ENCODE peak calls at places on chromosomes 6 and 20, in ten cellular contexts. Q, N, I, H, D, Z, G, M, P and L are unnamed samples. For H3K4me1, the result is how much of the 10 kb centered on the place peaks cover.

GRCh38 chr6:158698876-158699440 is 49.1 kb downstream of the SYTL3 start:
- DNase-seq in Q (no peak), N (no peak), I (no peak), H (no peak), D (no peak), Z (no peak), G (no peak), M (no peak), P (no peak), L (peak)

GRCh38 chr20:58994390-58995159 is 12.5 kb downstream of the CTSZ start:
- DNase-seq in Q (no peak), N (no peak), I (no peak), H (peak), D (no peak), Z (no peak), G (no peak), M (no peak), P (peak), L (no peak)

GRCh38 chr6:124372076-124372475 is 568.4 kb downstream of the NKAIN2 start:
- DNase-seq in Q (no peak), N (no peak), I (no peak), H (no peak), D (no peak), Z (no peak), G (no peak), M (no peak), P (no peak), L (no peak)

GRCh38 chr6:41371461-41371991 is 36.1 kb downstream of the NCR2 start:
- DNase-seq in Q (no peak), N (peak), I (peak), H (peak), D (peak), Z (peak), G (peak), M (no peak), P (peak), L (peak)

GRCh38 chr6:95364016-95364604 is 213.2 kb upstream of the MANEA start:
- DNase-seq in Q (no peak), N (no peak), I (no peak), H (no peak), D (no peak), Z (peak), G (no peak), M (no peak), P (no peak), L (no peak)

GRCh38 chr20:44734938-44735337 is 10.7 kb upstream of the KCNK15 start:
- DNase-seq in Q (no peak), N (no peak), I (no peak), H (no peak), D (no peak), Z (peak), G (no peak), M (no peak), P (no peak), L (no peak)

GRCh38 chr20:1446536-1446935 is 20.1 kb downstream of the NSFL1C start:
- DNase-seq in Q (no peak), N (no peak), I (no peak), H (no peak), D (no peak), Z (no peak), G (no peak), M (no peak), P (no peak), L (no peak)

GRCh38 chr20:2643708-2644107 is 8.7 kb upstream of the NOP56 start:
- DNase-seq in Q (no peak), N (no peak), I (no peak), H (no peak), D (no peak), Z (no peak), G (no peak), M (no peak), P (no peak), L (no peak)

GRCh38 chr20:8428988-8429387 is 296.9 kb downstream of the PLCB1 start:
- DNase-seq in Q (no peak), N (no peak), I (no peak), H (no peak), D (no peak), Z (no peak), G (no peak), M (no peak), P (no peak), L (no peak)

GRCh38 chr6:35486005-35486925 is 10.6 kb downstream of the TEAD3 start:
- DNase-seq in Q (no peak), N (peak), I (peak), H (peak), D (peak), Z (no peak), G (no peak), M (no peak), P (peak), L (no peak)

GRCh38 chr20:2750343-2751251 is 49.8 kb downstream of the CPXM1 start:
- DNase-seq in Q (no peak), N (peak), I (no peak), H (peak), D (peak), Z (no peak), G (peak), M (no peak), P (peak), L (peak)

GRCh38 chr20:11103866-11104265 is 430.1 kb upstream of the JAG1 start:
- DNase-seq in Q (no peak), N (no peak), I (no peak), H (no peak), D (no peak), Z (no peak), G (no peak), M (no peak), P (no peak), L (no peak)

GRCh38 chr6:26335631-26336323 is 29.2 kb upstream of the BTN3A2 start:
- DNase-seq in Q (no peak), N (no peak), I (no peak), H (no peak), D (no peak), Z (no peak), G (no peak), M (no peak), P (no peak), L (no peak)

GRCh38 chr6:164184410-164184809 is 769.9 kb downstream of the QKI start:
- DNase-seq in Q (no peak), N (no peak), I (no peak), H (no peak), D (no peak), Z (no peak), G (no peak), M (no peak), P (no peak), L (peak)

GRCh38 chr20:2103454-2104153 is 2.0 kb downstream of the STK35 start:
- DNase-seq in Q (no peak), N (no peak), I (no peak), H (no peak), D (no peak), Z (peak), G (no peak), M (no peak), P (no peak), L (no peak)

GRCh38 chr20:12315652-12316051 is 398.0 kb downstream of the BTBD3 start:
- DNase-seq in Q (no peak), N (no peak), I (no peak), H (no peak), D (no peak), Z (no peak), G (no peak), M (no peak), P (no peak), L (no peak)

DNA sequence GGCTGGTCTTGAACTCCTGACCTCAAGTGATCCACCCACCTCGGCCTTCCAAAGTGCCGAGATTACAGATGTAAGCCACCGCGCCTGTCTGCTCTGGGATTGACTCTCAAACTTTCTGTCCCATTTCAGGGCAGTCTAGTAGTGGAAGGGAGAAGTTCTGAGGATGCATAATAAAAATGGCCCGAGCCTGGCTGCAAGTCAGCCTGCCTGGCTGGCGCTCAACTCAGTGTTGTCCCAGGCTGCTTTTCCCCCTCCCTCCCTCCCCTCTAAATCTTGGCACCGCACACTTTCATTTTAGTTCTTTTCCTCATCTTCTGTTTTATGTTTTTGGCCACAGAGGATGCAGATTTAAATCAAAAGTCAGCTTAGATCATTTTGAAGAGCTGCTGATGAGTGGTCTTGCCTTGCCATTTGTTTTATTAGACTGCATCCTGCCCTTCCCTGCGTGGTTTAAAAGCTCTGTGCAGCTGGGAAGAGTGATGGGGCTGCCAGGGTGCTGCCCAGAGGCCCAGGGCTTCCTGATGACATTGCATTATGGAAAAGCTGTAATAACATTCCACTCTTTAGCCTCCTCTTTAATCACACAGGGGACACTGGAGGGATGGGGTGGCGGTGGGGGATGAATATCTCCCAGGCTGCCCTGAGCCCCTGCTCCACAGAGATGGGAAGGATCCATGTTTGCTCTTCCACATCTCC is 6.5 kb upstream of the UQCC2 start:
- DNase-seq in Q (no peak), N (peak), I (no peak), H (no peak), D (peak), Z (no peak), G (no peak), M (no peak), P (no peak), L (no peak)
- H3K4me1 ChIP-seq in Q (under half), N (under half), I (under half), H (under half), D (under half), Z (under half), G (under half), M (under half), P (under half), L (under half)

DNA sequence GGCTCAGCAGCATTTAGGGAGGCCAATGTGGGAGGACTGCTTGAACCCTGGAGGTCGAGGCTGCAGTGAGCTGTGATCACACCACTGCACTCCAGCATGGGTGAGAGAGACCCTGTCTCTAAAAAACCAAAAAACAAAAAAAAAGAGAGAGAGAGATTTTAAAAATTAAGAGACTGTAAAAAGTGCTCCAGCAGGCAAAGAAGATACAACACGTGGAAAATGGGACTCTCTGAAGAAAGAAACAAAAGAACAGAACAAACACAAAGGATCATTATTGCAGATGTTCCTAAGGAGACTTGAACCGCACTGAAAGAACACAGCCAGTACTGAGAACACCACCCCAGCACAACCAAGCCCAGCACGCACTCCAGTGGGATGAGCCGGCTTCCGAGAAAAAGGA is 74.2 kb downstream of the TAF4 start:
- DNase-seq in Q (no peak), N (no peak), I (no peak), H (no peak), D (no peak), Z (no peak), G (no peak), M (no peak), P (no peak), L (no peak)
- H3K4me1 ChIP-seq in Q (under half), N (under half), I (under half), H (under half), D (under half), Z (under half), G (under half), M (under half), P (under half), L (under half)

GRCh38 chr6:2842139-2842552 is 483 bp upstream of the SERPINB1 start:
- DNase-seq in Q (no peak), N (no peak), I (no peak), H (no peak), D (no peak), Z (no peak), G (no peak), M (no peak), P (no peak), L (no peak)
- H3K4me1 ChIP-seq in Q (under half), N (under half), I (under half), H (under half), D (half or more), Z (under half), G (under half), M (under half), P (under half), L (under half)

GRCh38 chr6:14717307-14717706 is 528.6 kb upstream of the JARID2 start:
- DNase-seq in Q (no peak), N (no peak), I (no peak), H (no peak), D (no peak), Z (no peak), G (no peak), M (peak), P (no peak), L (no peak)
- H3K4me1 ChIP-seq in Q (under half), N (under half), I (under half), H (under half), D (under half), Z (under half), G (under half), M (under half), P (under half), L (under half)

GRCh38 chr20:35134900-35135299 is 12.2 kb downstream of the EDEM2 start:
- DNase-seq in Q (no peak), N (no peak), I (no peak), H (peak), D (no peak), Z (peak), G (peak), M (no peak), P (no peak), L (no peak)

GRCh38 chr20:35133735-35134134 is 13.4 kb downstream of the EDEM2 start:
- DNase-seq in Q (no peak), N (no peak), I (no peak), H (no peak), D (no peak), Z (no peak), G (no peak), M (no peak), P (peak), L (no peak)

GRCh38 chr20:35131953-35132352 is 15.2 kb downstream of the EDEM2 start:
- DNase-seq in Q (no peak), N (no peak), I (no peak), H (no peak), D (no peak), Z (no peak), G (no peak), M (no peak), P (no peak), L (no peak)

GRCh38 chr20:35134472-35134871 is 12.7 kb downstream of the EDEM2 start:
- DNase-seq in Q (no peak), N (peak), I (peak), H (no peak), D (peak), Z (peak), G (peak), M (no peak), P (peak), L (no peak)

DNA sequence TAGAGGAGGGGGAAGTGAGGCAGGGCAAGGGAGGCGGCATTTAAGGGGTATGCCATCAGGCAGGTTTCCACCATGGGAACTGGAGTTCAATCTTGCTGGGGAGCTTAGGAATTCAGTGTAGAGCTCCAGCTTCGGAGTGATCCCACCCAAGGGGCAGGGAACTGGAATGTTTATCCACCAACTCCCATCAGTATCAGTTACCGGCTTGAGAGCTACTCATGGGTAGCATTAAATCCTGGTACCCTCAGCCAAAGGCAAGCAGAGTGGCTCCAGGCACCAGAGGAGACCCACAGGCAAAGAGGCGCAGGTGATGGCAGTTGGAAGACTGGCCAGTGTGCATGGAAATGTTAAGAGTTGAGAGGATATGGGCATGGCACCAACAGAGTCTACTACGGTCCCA is 14.1 kb downstream of the EDEM2 start:
- DNase-seq in Q (no peak), N (no peak), I (no peak), H (no peak), D (no peak), Z (no peak), G (no peak), M (no peak), P (peak), L (no peak)
- H3K4me1 ChIP-seq in Q (under half), N (under half), I (under half), H (under half), D (under half), Z (under half), G (under half), M (under half), P (under half), L (under half)

GRCh38 chr6:107815846-107816245 is 8.3 kb downstream of the SCML4 start:
- DNase-seq in Q (no peak), N (no peak), I (no peak), H (no peak), D (peak), Z (no peak), G (no peak), M (no peak), P (no peak), L (no peak)
- H3K4me1 ChIP-seq in Q (under half), N (under half), I (half or more), H (under half), D (half or more), Z (under half), G (under half), M (half or more), P (under half), L (half or more)

GRCh38 chr20:19987046-19987445 is 30.1 kb upstream of the NAA20 start:
- DNase-seq in Q (no peak), N (no peak), I (no peak), H (no peak), D (no peak), Z (no peak), G (no peak), M (no peak), P (no peak), L (no peak)

GRCh38 chr20:19992996-19993908 is 23.9 kb upstream of the NAA20 start:
- DNase-seq in Q (no peak), N (peak), I (no peak), H (no peak), D (peak), Z (no peak), G (no peak), M (no peak), P (peak), L (no peak)

GRCh38 chr20:19993937-19994667 is 23.1 kb upstream of the NAA20 start:
- DNase-seq in Q (no peak), N (no peak), I (no peak), H (no peak), D (no peak), Z (no peak), G (no peak), M (no peak), P (no peak), L (no peak)

GRCh38 chr20:19991826-19992225 is 25.3 kb upstream of the NAA20 start:
- DNase-seq in Q (no peak), N (no peak), I (no peak), H (no peak), D (no peak), Z (peak), G (no peak), M (no peak), P (no peak), L (no peak)

GRCh38 chr20:19990911-19991707 is 26.1 kb upstream of the NAA20 start:
- DNase-seq in Q (no peak), N (no peak), I (no peak), H (no peak), D (no peak), Z (no peak), G (no peak), M (no peak), P (no peak), L (no peak)
- H3K4me1 ChIP-seq in Q (under half), N (under half), I (under half), H (half or more), D (under half), Z (under half), G (under half), M (under half), P (under half), L (under half)

DNA sequence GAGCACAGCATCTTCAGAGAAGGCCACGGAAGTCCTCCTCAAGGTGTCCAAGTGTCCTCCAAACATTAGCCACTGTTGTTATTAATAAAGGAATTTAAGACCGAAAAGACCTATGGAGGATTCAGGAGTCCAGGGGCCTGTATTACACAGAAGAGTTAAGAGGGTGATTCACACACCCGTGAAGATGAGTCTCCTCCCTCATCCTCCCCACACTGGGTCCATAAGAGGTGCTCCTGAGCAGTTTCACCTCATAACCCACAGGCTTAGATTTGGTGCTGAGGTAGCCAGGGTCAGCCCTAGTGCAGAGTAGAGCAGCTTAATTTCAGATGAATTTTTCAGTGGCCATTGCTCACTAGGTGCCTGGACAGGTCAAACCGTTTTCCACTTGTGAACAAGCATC is 65.3 kb downstream of the PRR18 start:
- DNase-seq in Q (no peak), N (no peak), I (no peak), H (no peak), D (no peak), Z (no peak), G (no peak), M (no peak), P (no peak), L (no peak)
- H3K4me1 ChIP-seq in Q (under half), N (under half), I (under half), H (under half), D (under half), Z (under half), G (under half), M (under half), P (under half), L (under half)